ENCODE peak calls at places on chromosomes 3 and 15, in five cellular contexts. E, W, L, I and T are unnamed samples. For H3K4me1, the result is how much of the 10 kb centered on the place peaks cover.

GRCh38 chr15:59595434-59595915 is 16.1 kb upstream of the GCNT3 start:
- DNase-seq in E (no peak), W (no peak), L (no peak), I (no peak), T (no peak)

GRCh38 chr3:87792532-87793321 is 266.1 kb downstream of the CGGBP1 start:
- DNase-seq in E (no peak), W (no peak), L (peak), I (peak), T (peak)

GRCh38 chr3:172101107-172101506 is 61.7 kb downstream of the FNDC3B start:
- DNase-seq in E (no peak), W (no peak), L (no peak), I (no peak), T (no peak)

GRCh38 chr15:75640483-75641175 is 605 bp upstream of the IMP3 start:
- DNase-seq in E (no peak), W (no peak), L (peak), I (peak), T (peak)

GRCh38 chr15:67148196-67148701 is 82.8 kb downstream of the SMAD3 start:
- DNase-seq in E (no peak), W (no peak), L (peak), I (no peak), T (peak)

GRCh38 chr15:65377105-65377975 is 462 bp downstream of the IGDCC3 start:
- DNase-seq in E (no peak), W (no peak), L (peak), I (peak), T (no peak)

GRCh38 chr15:70584441-70584837 is 178.9 kb downstream of the UACA start:
- DNase-seq in E (no peak), W (no peak), L (no peak), I (no peak), T (no peak)

GRCh38 chr15:89971592-89971997 is 29.5 kb upstream of the ZNF710 start:
- DNase-seq in E (no peak), W (peak), L (peak), I (peak), T (peak)

GRCh38 chr15:60010467-60011257 is 6.6 kb downstream of the FOXB1 start:
- DNase-seq in E (no peak), W (no peak), L (no peak), I (no peak), T (no peak)

GRCh38 chr3:130463221-130463620 is 53.8 kb upstream of the COL6A6 start:
- DNase-seq in E (no peak), W (no peak), L (no peak), I (no peak), T (no peak)

GRCh38 chr15:38438031-38438986 is 15.6 kb upstream of the FAM98B start:
- DNase-seq in E (no peak), W (no peak), L (peak), I (no peak), T (no peak)

GRCh38 chr15:41789662-41790061 is 15.4 kb downstream of the MAPKBP1 start:
- DNase-seq in E (no peak), W (no peak), L (no peak), I (no peak), T (no peak)

GRCh38 chr15:31077181-31077580 is 24.3 kb downstream of the TRPM1 start:
- DNase-seq in E (no peak), W (no peak), L (no peak), I (no peak), T (no peak)

GRCh38 chr3:9172851-9173320 is 76.6 kb downstream of the SRGAP3 start:
- DNase-seq in E (peak), W (no peak), L (no peak), I (no peak), T (no peak)

GRCh38 chr15:76433798-76434400 is 97.3 kb downstream of the ISL2 start:
- DNase-seq in E (no peak), W (no peak), L (peak), I (peak), T (no peak)

GRCh38 chr3:103295974-103296570 is 861.3 kb downstream of the ZPLD1 start:
- DNase-seq in E (no peak), W (no peak), L (peak), I (peak), T (peak)

GRCh38 chr15:56602253-56602652 is 131.1 kb downstream of the ZNF280D start:
- DNase-seq in E (no peak), W (no peak), L (no peak), I (no peak), T (no peak)

GRCh38 chr3:36543276-36543997 is 163.1 kb downstream of the STAC start:
- DNase-seq in E (no peak), W (no peak), L (peak), I (no peak), T (no peak)

GRCh38 chr15:41501961-41502786 is 8.5 kb downstream of the ITPKA start:
- DNase-seq in E (no peak), W (no peak), L (peak), I (peak), T (no peak)

GRCh38 chr15:81185896-81186295 is 10.8 kb upstream of the IL16 start:
- DNase-seq in E (no peak), W (no peak), L (peak), I (no peak), T (no peak)

GRCh38 chr3:39104961-39105686 is 2.3 kb downstream of the GORASP1 start:
- DNase-seq in E (no peak), W (no peak), L (no peak), I (no peak), T (no peak)

GRCh38 chr3:179671709-179672337 is 19.0 kb downstream of the USP13 start:
- DNase-seq in E (no peak), W (no peak), L (no peak), I (peak), T (peak)

GRCh38 chr15:73002509-73002908 is 49.8 kb upstream of the NEO1 start:
- DNase-seq in E (no peak), W (no peak), L (peak), I (no peak), T (no peak)

GRCh38 chr15:88613074-88613944 is 7.8 kb upstream of the AEN start:
- DNase-seq in E (no peak), W (peak), L (no peak), I (peak), T (no peak)

GRCh38 chr3:111782943-111783342 is 76.1 kb upstream of the PHLDB2 start:
- DNase-seq in E (no peak), W (no peak), L (peak), I (no peak), T (no peak)

GRCh38 chr3:120440001-120440703 is 10.6 kb downstream of the FSTL1 start:
- DNase-seq in E (no peak), W (no peak), L (no peak), I (no peak), T (no peak)
- H3K4me1 ChIP-seq in E (under half), W (under half), L (half or more), I (under half), T (under half)

DNA sequence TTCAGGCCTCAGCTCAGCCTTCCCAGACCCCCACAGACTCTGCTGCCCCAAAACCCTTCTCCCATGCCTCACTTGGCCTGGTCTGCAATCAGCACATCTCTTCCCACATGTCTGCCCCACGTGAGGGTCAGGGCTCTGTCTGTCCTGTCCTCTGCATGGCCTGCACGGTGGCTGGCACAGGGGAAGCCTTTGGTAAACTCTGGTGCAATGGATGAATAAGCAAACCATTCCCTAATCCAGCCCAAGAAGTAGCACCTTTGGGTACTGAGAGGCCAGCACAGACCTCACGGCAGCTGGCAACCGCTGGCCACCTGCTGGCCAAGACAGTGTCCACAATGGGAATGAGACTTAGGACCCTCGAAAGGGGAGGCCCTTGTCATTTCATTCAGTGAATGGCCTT is 27.7 kb downstream of the ABTB1 start:
- DNase-seq in E (no peak), W (no peak), L (no peak), I (no peak), T (no peak)
- H3K4me1 ChIP-seq in E (under half), W (under half), L (half or more), I (under half), T (under half)

DNA sequence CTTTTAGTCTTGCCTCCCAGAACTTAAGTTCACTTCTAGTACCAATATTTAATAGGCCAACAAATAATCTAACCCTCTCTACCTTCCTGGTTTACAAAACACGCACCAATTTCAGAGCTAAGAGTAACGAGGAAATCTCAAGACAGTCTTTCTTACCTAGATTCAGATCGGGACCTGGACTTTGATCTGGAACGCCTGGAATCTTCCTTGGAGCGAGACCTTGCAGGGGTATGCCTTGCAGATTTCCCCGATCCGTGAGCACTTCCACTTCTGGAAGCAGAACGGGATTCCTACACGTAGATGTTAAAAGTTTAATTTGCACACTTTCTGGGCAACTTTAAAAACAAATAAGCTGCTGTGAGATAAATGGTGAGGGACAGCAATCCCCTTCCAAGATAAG is 11.4 kb downstream of the TRA2B start:
- DNase-seq in E (no peak), W (no peak), L (no peak), I (no peak), T (no peak)
- H3K4me1 ChIP-seq in E (under half), W (under half), L (half or more), I (under half), T (half or more)

GRCh38 chr3:100900671-100901070 is 92.5 kb downstream of the ABI3BP start:
- DNase-seq in E (no peak), W (no peak), L (peak), I (no peak), T (peak)

GRCh38 chr3:100896994-100897393 is 96.2 kb downstream of the ABI3BP start:
- DNase-seq in E (no peak), W (no peak), L (no peak), I (no peak), T (no peak)

GRCh38 chr3:100899440-100900091 is 93.7 kb downstream of the ABI3BP start:
- DNase-seq in E (no peak), W (no peak), L (no peak), I (no peak), T (peak)

GRCh38 chr3:100902572-100902971 is 90.6 kb downstream of the ABI3BP start:
- DNase-seq in E (no peak), W (no peak), L (peak), I (no peak), T (peak)
- H3K4me1 ChIP-seq in E (under half), W (under half), L (under half), I (under half), T (under half)